ENCODE peak calls at places on chromosomes 7 and 10, in nine cellular contexts. V is HCT116, O is esophagus muscularis mucosa, S is transverse colon, A is HepG2, B is GM12878, Z is endothelial cell of umbilical vein, E is prostate gland, I is GM12891. R is an unnamed sample.

GRCh38 chr7:111871283-111871682 is 309.0 kb upstream of the IMMP2L start:
- DNase-seq in I (no peak), O (no peak), E (no peak), S (no peak), Z (no peak), A (no peak), B (no peak), V (no peak), R (no peak)

GRCh38 chr10:930415-931325 is 835 bp downstream of the LARP4B start:
- DNase-seq in A (peak), B (no peak), Z (peak), S (peak), I (no peak), V (no peak), O (no peak), E (no peak), R (peak)

GRCh38 chr10:14801693-14802092 is 27.0 kb upstream of the FAM107B start:
- DNase-seq in V (no peak), O (no peak), Z (peak), I (no peak), A (peak), B (no peak), E (no peak), S (no peak), R (no peak)

GRCh38 chr10:25080880-25081581 is 64.6 kb downstream of the THNSL1 start:
- DNase-seq in I (peak), O (peak), E (peak), S (peak), A (peak), V (peak), B (peak), Z (peak), R (peak)

GRCh38 chr10:105743343-105744056 is 1102.4 kb downstream of the SORCS3 start:
- DNase-seq in O (no peak), I (no peak), S (no peak), Z (no peak), B (no peak), V (no peak), A (no peak), E (peak), R (no peak)

GRCh38 chr10:87546971-87547413 is 42.3 kb downstream of the MINPP1 start:
- DNase-seq in S (no peak), B (no peak), I (no peak), A (no peak), E (no peak), Z (no peak), O (no peak), V (no peak), R (no peak)

GRCh38 chr7:155818154-155818819 is 6.0 kb upstream of the SHH start:
- DNase-seq in O (no peak), I (no peak), V (no peak), S (no peak), B (no peak), A (no peak), Z (no peak), E (no peak), R (no peak)

GRCh38 chr10:33336606-33337334 is 2.3 kb upstream of the NRP1 start:
- DNase-seq in B (no peak), S (peak), I (peak), O (no peak), A (no peak), Z (peak), V (no peak), E (peak), R (peak)

GRCh38 chr10:99394761-99395386 is 35.5 kb downstream of the GOT1 start:
- DNase-seq in E (peak), B (no peak), O (no peak), S (no peak), A (no peak), I (no peak), V (no peak), Z (no peak), R (no peak)

GRCh38 chr10:60363187-60363586 is 26.5 kb downstream of the ANK3 start:
- DNase-seq in E (no peak), Z (no peak), S (no peak), I (no peak), B (no peak), V (no peak), O (no peak), A (no peak), R (no peak)

GRCh38 chr7:131562941-131563340 is 6.5 kb upstream of the PODXL start:
- DNase-seq in B (no peak), Z (no peak), E (no peak), I (no peak), O (no peak), A (no peak), V (no peak), S (no peak), R (no peak)

GRCh38 chr10:17088118-17088806 is 41.3 kb downstream of the CUBN start:
- DNase-seq in S (no peak), O (no peak), B (no peak), I (no peak), V (no peak), E (no peak), Z (no peak), A (peak), R (no peak)

GRCh38 chr10:74047871-74048270 is 50.0 kb downstream of the VCL start:
- DNase-seq in Z (no peak), B (no peak), S (no peak), V (no peak), E (no peak), I (no peak), A (no peak), O (no peak), R (no peak)

GRCh38 chr10:4073912-4074311 is 288.9 kb upstream of the KLF6 start:
- DNase-seq in V (no peak), E (no peak), O (no peak), B (no peak), I (no peak), A (no peak), Z (peak), S (no peak), R (no peak)

DNA sequence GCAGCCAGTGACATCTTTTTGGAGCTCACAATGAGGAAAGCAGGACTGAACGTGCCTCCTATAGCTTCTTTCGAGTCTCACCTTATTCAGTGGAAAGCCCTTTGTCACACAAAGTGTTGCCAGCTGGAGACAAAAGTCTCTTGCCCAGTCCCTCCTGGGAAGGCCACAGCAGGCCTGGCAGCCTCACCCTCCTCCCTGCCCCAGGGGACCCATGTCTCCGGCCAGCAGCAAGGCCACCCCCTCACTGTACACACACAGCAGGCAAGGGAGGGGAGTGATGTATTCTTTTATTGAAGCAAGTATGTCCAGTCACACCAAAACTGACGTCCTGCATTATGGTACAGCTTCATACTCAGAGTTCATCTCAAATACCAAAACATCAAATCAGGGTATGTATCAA is 56.0 kb downstream of the CSGALNACT2 start:
- DNase-seq in V (no peak), Z (no peak), O (peak), E (no peak), B (no peak), A (no peak), I (no peak), S (no peak), R (no peak)
- TF ChIP-seq POLR2A in V (no peak), Z (no peak), O (no peak), E (no peak), B (no peak), A (no peak), I (no peak), S (no peak), R (no peak)

GRCh38 chr7:117019786-117020604 is 66.7 kb downstream of the ST7 start:
- DNase-seq in Z (peak), I (no peak), O (no peak), A (no peak), B (no peak), S (peak), E (peak), V (peak), R (peak)

GRCh38 chr7:117021366-117021765 is 68.1 kb downstream of the ST7 start:
- DNase-seq in I (no peak), A (no peak), V (no peak), B (no peak), Z (no peak), S (no peak), O (no peak), E (no peak), R (no peak)

GRCh38 chr7:117021960-117022359 is 68.7 kb downstream of the ST7 start:
- DNase-seq in I (no peak), A (no peak), V (no peak), E (no peak), S (no peak), Z (no peak), O (no peak), B (no peak), R (no peak)

GRCh38 chr7:117019287-117019686 is 66.0 kb downstream of the ST7 start:
- DNase-seq in O (no peak), S (no peak), V (peak), I (no peak), Z (no peak), A (no peak), B (no peak), E (no peak), R (no peak)

DNA sequence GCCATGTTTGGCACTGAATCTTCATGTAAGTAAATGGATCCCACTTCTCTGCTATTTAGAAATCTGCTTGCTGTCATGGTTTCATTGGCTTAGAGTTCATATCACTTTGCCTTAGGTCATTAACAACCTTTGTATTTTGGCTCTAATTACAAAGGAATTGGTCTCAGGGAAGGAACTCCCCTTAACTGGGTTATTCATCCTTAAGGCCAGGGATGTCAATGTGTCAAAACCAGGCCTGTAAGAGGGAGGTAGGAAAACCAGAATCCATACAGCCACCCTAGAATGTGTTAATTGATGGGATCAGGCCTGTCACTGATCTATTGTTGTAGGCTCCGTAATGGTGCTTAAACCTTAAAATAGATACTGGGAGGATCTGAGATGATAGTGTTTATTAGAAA is 67.3 kb downstream of the ST7 start:
- DNase-seq in S (no peak), B (no peak), E (no peak), V (no peak), Z (no peak), O (no peak), A (no peak), I (no peak), R (no peak)
- TF ChIP-seq POLR2AphosphoS5 in S (no peak), B (no peak), E (no peak), V (no peak), Z (no peak), O (no peak), A (no peak), I (no peak), R (no peak)

GRCh38 chr7:516606-517456 is 2.8 kb downstream of the PDGFA start:
- DNase-seq in B (no peak), Z (peak), I (no peak), S (peak), V (no peak), O (no peak), E (no peak), A (peak), R (no peak)
- TF ChIP-seq POLR2A in B (no peak), Z (no peak), I (no peak), S (peak), V (no peak), O (no peak), E (no peak), A (no peak), R (no peak)

GRCh38 chr7:35037526-35038339 is 448 bp upstream of the DPY19L1 start:
- DNase-seq in V (peak), E (peak), B (no peak), A (peak), S (peak), I (peak), O (peak), Z (peak), R (peak)
- TF ChIP-seq POLR2AphosphoS5 in V (peak), E (peak), B (no peak), A (peak), S (no peak), I (no peak), O (no peak), Z (peak), R (no peak)

GRCh38 chr7:20330797-20331230 is at the start of gene ITGB8:
- DNase-seq in I (peak), A (no peak), B (no peak), O (no peak), S (no peak), E (peak), V (no peak), Z (peak), R (peak)
- TF ChIP-seq POLR2A in I (peak), A (no peak), B (no peak), O (no peak), S (no peak), E (peak), V (no peak), Z (no peak), R (no peak)

GRCh38 chr7:55508301-55509011 is 63.8 kb downstream of the VOPP1 start:
- DNase-seq in O (no peak), A (peak), E (no peak), I (no peak), Z (no peak), B (no peak), V (no peak), S (no peak), R (no peak)

GRCh38 chr7:55510621-55511020 is 61.7 kb downstream of the VOPP1 start:
- DNase-seq in B (no peak), V (no peak), O (no peak), Z (no peak), S (no peak), I (no peak), A (no peak), E (no peak), R (no peak)

GRCh38 chr7:55512635-55513034 is 59.7 kb downstream of the VOPP1 start:
- DNase-seq in V (no peak), I (no peak), B (no peak), S (no peak), Z (no peak), A (no peak), O (no peak), E (no peak), R (no peak)

GRCh38 chr7:55507743-55508142 is 64.6 kb downstream of the VOPP1 start:
- DNase-seq in E (no peak), Z (no peak), V (no peak), I (no peak), O (no peak), A (no peak), B (no peak), S (no peak), R (no peak)

DNA sequence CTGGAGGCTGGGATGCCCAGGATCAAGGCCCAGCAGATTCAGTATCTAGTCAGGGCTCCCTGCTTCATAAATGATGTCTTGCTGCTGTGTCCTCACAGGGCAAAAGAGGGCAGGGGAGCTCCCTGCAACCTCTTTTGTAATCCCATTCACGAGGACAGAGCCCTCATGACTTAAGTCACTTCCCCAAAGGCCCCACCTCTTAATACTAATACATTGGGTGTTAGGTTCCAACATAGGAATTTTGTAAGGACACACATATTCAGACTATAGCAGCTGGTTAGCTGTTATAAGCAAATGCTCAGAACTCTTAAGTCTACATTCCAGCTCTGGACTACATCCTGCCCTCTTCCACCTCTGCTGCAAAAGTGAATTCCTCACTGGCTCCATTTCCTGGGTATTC is 63.0 kb downstream of the VOPP1 start:
- DNase-seq in V (no peak), Z (peak), A (no peak), S (no peak), B (no peak), O (no peak), E (no peak), I (no peak), R (no peak)
- TF ChIP-seq POLR2AphosphoS5 in V (no peak), Z (no peak), A (no peak), S (no peak), B (no peak), O (no peak), E (no peak), I (no peak), R (no peak)

DNA sequence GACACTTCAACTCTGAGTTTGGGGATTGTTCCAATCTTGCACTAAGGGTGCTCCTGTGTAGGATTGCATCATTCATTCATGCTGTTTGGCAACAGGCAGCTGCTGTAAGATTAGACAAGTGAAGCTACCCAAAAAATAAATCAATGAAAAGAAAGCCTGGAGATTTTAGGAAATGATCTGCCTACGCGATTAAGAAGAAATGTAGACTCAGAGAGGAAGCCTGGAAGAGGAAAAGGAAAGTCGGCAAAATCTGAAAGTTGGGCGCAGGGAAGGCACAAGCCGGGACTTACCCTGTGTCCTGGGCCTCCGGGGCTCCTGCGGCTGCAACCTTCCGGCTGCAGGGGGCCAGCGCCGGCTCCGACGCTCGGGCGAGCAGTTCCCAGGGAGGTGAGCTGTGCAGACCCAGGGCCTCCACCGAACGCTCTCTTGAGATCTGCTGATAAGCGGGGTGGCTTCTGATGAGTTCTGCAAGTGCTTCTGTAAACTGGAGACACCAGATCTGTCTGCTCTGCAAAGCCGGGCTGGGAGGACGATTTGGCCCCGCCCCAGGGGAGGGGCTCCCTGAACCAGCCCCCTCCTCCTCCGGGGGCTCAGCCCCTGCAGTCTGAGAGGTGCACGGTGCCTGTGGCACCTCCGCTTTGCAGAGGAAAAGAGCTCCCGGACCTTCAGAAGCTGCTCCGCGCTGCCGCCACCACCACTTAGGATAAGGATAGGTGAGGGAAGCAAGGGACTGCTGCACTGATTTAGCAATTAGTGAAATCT is 17.4 kb downstream of the PSPH start:
- DNase-seq in O (no peak), A (peak), B (peak), E (peak), I (peak), Z (peak), S (peak), V (peak), R (peak)
- TF ChIP-seq POLR2A in O (no peak), A (peak), B (peak), E (no peak), I (no peak), Z (peak), S (no peak), V (no peak), R (no peak)

GRCh38 chr10:125094111-125094705 is 66.2 kb downstream of the CTBP2 start:
- DNase-seq in A (no peak), Z (no peak), B (no peak), O (no peak), V (no peak), I (no peak), S (no peak), E (no peak), R (peak)

GRCh38 chr10:125091891-125092290 is 68.5 kb downstream of the CTBP2 start:
- DNase-seq in B (no peak), V (no peak), A (no peak), O (no peak), S (no peak), Z (no peak), I (no peak), E (no peak), R (no peak)

GRCh38 chr10:125094826-125095225 is 65.5 kb downstream of the CTBP2 start:
- DNase-seq in Z (no peak), O (no peak), S (no peak), V (no peak), A (no peak), B (no peak), I (no peak), E (no peak), R (peak)

GRCh38 chr10:125092564-125093031 is 67.8 kb downstream of the CTBP2 start:
- DNase-seq in I (no peak), A (no peak), S (no peak), E (no peak), V (no peak), Z (no peak), O (no peak), B (no peak), R (peak)

DNA sequence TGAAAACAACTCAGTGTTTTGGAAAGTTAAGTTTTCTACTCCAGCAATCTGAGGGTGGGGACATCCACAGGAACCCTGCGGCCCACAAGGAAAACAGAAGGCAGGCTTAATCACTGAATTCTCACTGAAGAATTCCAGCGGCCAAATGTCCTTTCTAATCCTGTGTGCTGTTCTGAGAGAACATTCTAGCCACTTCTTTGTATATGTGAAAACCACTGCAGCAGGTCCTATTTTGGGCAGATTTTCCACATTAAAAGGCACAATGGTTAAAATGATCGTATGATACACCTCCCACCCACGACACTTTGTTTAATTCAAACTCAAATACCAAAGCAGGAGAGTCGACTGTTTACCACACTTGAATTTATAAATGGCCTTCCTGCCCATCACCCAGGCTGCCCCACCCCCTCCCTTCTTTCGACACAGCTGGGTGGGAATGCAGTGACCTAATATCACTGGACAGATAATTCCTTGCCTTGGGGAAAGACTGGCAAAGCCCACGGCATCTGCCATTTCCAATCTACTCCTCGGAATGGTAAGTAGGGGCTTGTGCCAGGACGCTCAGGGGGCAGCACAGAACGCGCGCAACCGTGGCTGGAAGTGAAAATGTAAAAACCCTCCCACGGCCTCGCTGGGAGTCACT is 67.0 kb downstream of the CTBP2 start:
- DNase-seq in O (peak), S (peak), V (no peak), Z (peak), E (no peak), I (no peak), A (no peak), B (no peak), R (peak)
- TF ChIP-seq POLR2AphosphoS5 in O (peak), S (no peak), V (no peak), Z (no peak), E (no peak), I (no peak), A (no peak), B (no peak), R (peak)

DNA sequence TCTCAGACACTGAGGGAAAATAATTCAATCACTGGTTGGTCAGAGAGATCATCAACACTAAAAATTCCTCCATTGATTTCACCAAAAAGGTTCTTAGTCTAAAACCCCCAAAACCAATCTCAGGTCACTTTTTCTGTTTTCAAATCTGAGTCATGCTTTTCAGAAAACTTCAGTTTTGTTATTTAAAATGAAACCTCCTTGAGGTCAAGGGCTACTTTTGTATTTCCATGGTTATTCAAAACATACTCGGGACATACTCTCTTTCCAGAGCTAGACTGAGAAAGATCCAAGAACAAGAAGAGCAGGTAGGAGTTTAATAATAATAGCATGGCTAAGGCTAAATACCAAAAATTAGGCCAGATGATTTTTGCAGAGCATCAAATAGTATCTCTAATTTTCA is 152.8 kb downstream of the SDHAF3 start:
- DNase-seq in V (no peak), A (no peak), O (no peak), E (no peak), B (no peak), Z (no peak), S (no peak), I (no peak), R (no peak)
- TF ChIP-seq POLR2A in V (no peak), A (no peak), O (no peak), E (no peak), B (no peak), Z (no peak), S (no peak), I (no peak), R (no peak)

GRCh38 chr7:99397632-99397983 is 10.8 kb downstream of the PDAP1 start:
- DNase-seq in Z (no peak), I (no peak), V (no peak), O (no peak), S (no peak), B (no peak), E (no peak), A (no peak), R (no peak)
- TF ChIP-seq POLR2AphosphoS5 in Z (no peak), I (no peak), V (no peak), O (peak), S (no peak), B (peak), E (no peak), A (no peak), R (no peak)